ENCODE peak calls at places on chromosomes 12 and 14, in six cellular contexts. W is bronchial epithelial cell, X is smooth muscle cell of the brain vasculature, U is astrocyte of the hippocampus, D is hepatic stellate cell, H is T-helper 2 cell. C is an unnamed sample.

GRCh38 chr14:103708750-103709187 is 6.5 kb downstream of the XRCC3 start:
- DNase-seq in U (no peak), W (no peak), H (no peak), D (no peak), X (no peak), C (no peak)

GRCh38 chr14:39339003-39339402 is 93.2 kb downstream of the FBXO33 start:
- DNase-seq in H (no peak), D (no peak), U (peak; percentile 34), X (peak; percentile 12), W (peak; percentile 5), C (peak; percentile 20)

GRCh38 chr12:92244036-92244435 is 98.4 kb upstream of the BTG1 start:
- DNase-seq in X (peak; percentile 61), H (no peak), D (no peak), U (peak; percentile 27), W (no peak), C (no peak)

GRCh38 chr12:62683724-62684501 is 217.3 kb downstream of the MON2 start:
- DNase-seq in D (no peak), U (peak; percentile 86), W (no peak), H (no peak), X (no peak), C (no peak)

GRCh38 chr14:74619672-74620131 is 7.7 kb upstream of the LTBP2 start:
- DNase-seq in X (no peak), W (peak; percentile 52), D (peak; percentile 86), H (no peak), U (peak; percentile 98), C (no peak)

GRCh38 chr14:69693145-69693544 is 73.8 kb upstream of the SRSF5 start:
- DNase-seq in D (no peak), H (no peak), W (no peak), X (no peak), U (no peak), C (no peak)

GRCh38 chr12:33586576-33586975 is 147.0 kb upstream of the SYT10 start:
- DNase-seq in H (no peak), W (no peak), D (no peak), U (no peak), X (no peak), C (no peak)

GRCh38 chr14:93114068-93114710 is 1.5 kb downstream of the ITPK1 start:
- DNase-seq in D (no peak), X (no peak), U (peak; percentile 41), H (no peak), W (peak; percentile 14), C (no peak)

GRCh38 chr12:131030472-131031328 is 77.0 kb downstream of the ADGRD1 start:
- DNase-seq in H (no peak), X (no peak), W (no peak), U (no peak), D (no peak), C (no peak)

GRCh38 chr14:77281852-77282251 is 10.8 kb upstream of the NGB start:
- DNase-seq in D (no peak), X (no peak), H (no peak), U (no peak), W (no peak), C (no peak)

GRCh38 chr14:65019944-65020566 is 33.4 kb downstream of the FNTB start:
- DNase-seq in W (peak; percentile 80), D (peak; percentile 49), X (peak; percentile 51), U (peak; percentile 84), H (no peak), C (peak; percentile 15)

GRCh38 chr12:89733579-89734201 is 25.1 kb upstream of the ATP2B1 start:
- DNase-seq in H (no peak), D (peak; percentile 58), W (peak; percentile 78), X (peak; percentile 7), U (peak; percentile 78), C (no peak)

GRCh38 chr12:124532331-124532750 is 35.1 kb downstream of the NCOR2 start:
- DNase-seq in X (no peak), D (no peak), U (peak; percentile 18), H (no peak), W (no peak), C (no peak)

GRCh38 chr12:87270894-87271293 is 758.3 kb downstream of the C12orf50 start:
- DNase-seq in D (no peak), U (peak; percentile 27), H (no peak), X (no peak), W (no peak), C (no peak)

GRCh38 chr14:79369359-79370332 is 841.7 kb downstream of the DIO2 start:
- DNase-seq in W (peak; percentile 98), H (no peak), X (peak; percentile 26), U (peak; percentile 89), D (peak; percentile 86), C (no peak)

GRCh38 chr12:90298289-90298948 is 589.8 kb upstream of the ATP2B1 start:
- DNase-seq in H (no peak), X (no peak), D (no peak), U (no peak), W (no peak), C (no peak)

GRCh38 chr14:75342762-75343599 is 64.4 kb downstream of the FOS start:
- DNase-seq in X (no peak), U (no peak), D (no peak), H (no peak), W (no peak), C (no peak)

GRCh38 chr14:70448633-70449032 is 3.3 kb upstream of the ADAM21 start:
- DNase-seq in U (no peak), X (no peak), D (peak; percentile 5), H (no peak), W (peak; percentile 37), C (no peak)

GRCh38 chr14:64671591-64671990 is 32.6 kb upstream of the PLEKHG3 start:
- DNase-seq in U (peak; percentile 76), W (peak; percentile 64), X (no peak), H (no peak), D (peak; percentile 71), C (no peak)

GRCh38 chr12:85568395-85569103 is 267.7 kb downstream of the RASSF9 start:
- DNase-seq in W (peak; percentile 25), H (no peak), U (no peak), X (no peak), D (no peak), C (no peak)

GRCh38 chr12:24966951-24967564 is 18.2 kb upstream of the BCAT1 start:
- DNase-seq in D (no peak), W (no peak), X (no peak), H (no peak), U (no peak), C (no peak)

GRCh38 chr12:54028324-54029201 is at the start of gene HOXC6:
- DNase-seq in H (no peak), X (no peak), W (no peak), U (no peak), D (no peak), C (no peak)

GRCh38 chr12:108967869-108968540 is 52.9 kb downstream of the SVOP start:
- DNase-seq in U (no peak), H (no peak), W (peak; percentile 36), X (no peak), D (no peak), C (no peak)

GRCh38 chr14:21300892-21301291 is 21.0 kb downstream of the RPGRIP1 start:
- DNase-seq in H (no peak), X (no peak), U (peak; percentile 31), W (no peak), D (no peak), C (no peak)

GRCh38 chr14:64234877-64235651 is 59.1 kb downstream of the ESR2 start:
- DNase-seq in U (peak; percentile 77), D (peak; percentile 44), H (no peak), X (peak; percentile 57), W (peak; percentile 35), C (no peak)

GRCh38 chr14:96098309-96098998 is 59.3 kb downstream of the C14orf132 start:
- DNase-seq in X (no peak), W (peak; percentile 65), U (peak; percentile 73), D (peak; percentile 78), H (no peak), C (peak; percentile 57)

GRCh38 chr14:74934476-74935339 is 11.6 kb upstream of the RPS6KL1 start:
- DNase-seq in X (no peak), H (no peak), U (no peak), W (no peak), D (no peak), C (no peak)